ENCODE peak calls at places on chromosomes 2 and 18, in five cellular contexts. Z is SK-N-SH, S is Karpas-422, R is neural progenitor cell, B is IMR-90. Y is an unnamed sample.

GRCh38 chr2:229802785-229803184 is 88.4 kb upstream of the DNER start:
- DNase-seq in Z (no peak), S (no peak), R (no peak), B (no peak), Y (no peak)

GRCh38 chr2:191935247-191935646 is 88.4 kb upstream of the CAVIN2 start:
- DNase-seq in Z (no peak), S (no peak), R (no peak), B (no peak), Y (peak; percentile 27)

GRCh38 chr2:218072002-218072401 is 2.9 kb downstream of the RUFY4 start:
- DNase-seq in Z (no peak), S (no peak), R (no peak), B (no peak), Y (no peak)

GRCh38 chr2:60292242-60292641 is 261.2 kb downstream of the BCL11A start:
- DNase-seq in Z (no peak), S (no peak), R (no peak), B (no peak), Y (no peak)

GRCh38 chr18:31720867-31721266 is 36.5 kb upstream of the B4GALT6 start:
- DNase-seq in Z (no peak), S (no peak), R (no peak), B (no peak), Y (no peak)

GRCh38 chr2:43220982-43221659 is 5.3 kb downstream of the ZFP36L2 start:
- DNase-seq in Z (peak; percentile 90), S (peak; percentile 76), R (peak; percentile 83), B (peak; percentile 95), Y (peak; percentile 97)

GRCh38 chr2:8540552-8541055 is 141.3 kb upstream of the ID2 start:
- DNase-seq in Z (no peak), S (no peak), R (no peak), B (no peak), Y (no peak)

GRCh38 chr2:207227062-207227748 is 61.5 kb upstream of the KLF7 start:
- DNase-seq in Z (no peak), S (no peak), R (peak; percentile 85), B (peak; percentile 39), Y (no peak)

GRCh38 chr2:130824492-130825061 is 12.1 kb upstream of the ARHGEF4 start:
- DNase-seq in Z (no peak), S (no peak), R (no peak), B (peak; percentile 99), Y (peak; percentile 74)

GRCh38 chr2:70643715-70644114 is 90.1 kb upstream of the TGFA start:
- DNase-seq in Z (peak; percentile 26), S (peak; percentile 81), R (peak; percentile 62), B (no peak), Y (no peak)

GRCh38 chr2:138415891-138416494 is 85.6 kb upstream of the SPOPL start:
- DNase-seq in Z (no peak), S (no peak), R (no peak), B (peak; percentile 33), Y (peak; percentile 35)

GRCh38 chr2:104249666-104250065 is 604.2 kb upstream of the POU3F3 start:
- DNase-seq in Z (no peak), S (no peak), R (no peak), B (no peak), Y (no peak)

GRCh38 chr18:34358923-34359322 is 134.2 kb upstream of the NOL4 start:
- DNase-seq in Z (no peak), S (no peak), R (no peak), B (no peak), Y (no peak)

GRCh38 chr2:111186933-111187332 is 66.2 kb downstream of the BCL2L11 start:
- DNase-seq in Z (no peak), S (no peak), R (no peak), B (no peak), Y (no peak)

GRCh38 chr2:17226941-17227340 is 291.3 kb downstream of the RAD51AP2 start:
- DNase-seq in Z (no peak), S (no peak), R (no peak), B (no peak), Y (peak; percentile 31)

GRCh38 chr2:57906152-57906732 is 140.4 kb upstream of the VRK2 start:
- DNase-seq in Z (peak; percentile 49), S (peak; percentile 77), R (peak; percentile 71), B (peak; percentile 69), Y (peak; percentile 81)

GRCh38 chr2:19979932-19980331 is 10.0 kb downstream of the WDR35 start:
- DNase-seq in Z (no peak), S (no peak), R (no peak), B (no peak), Y (no peak)

GRCh38 chr18:1488957-1489356 is 584.3 kb downstream of the ADCYAP1 start:
- DNase-seq in Z (no peak), S (no peak), R (no peak), B (no peak), Y (no peak)

GRCh38 chr2:145203931-145204330 is 684.0 kb upstream of the ZEB2 start:
- DNase-seq in Z (no peak), S (no peak), R (peak; percentile 28), B (no peak), Y (no peak)

GRCh38 chr2:20781656-20782265 is 41.1 kb downstream of the LDAH start:
- DNase-seq in Z (peak; percentile 50), S (peak; percentile 78), R (peak; percentile 49), B (peak; percentile 7), Y (peak; percentile 69)

GRCh38 chr18:8998481-8999217 is 103.8 kb upstream of the NDUFV2 start:
- DNase-seq in Z (no peak), S (no peak), R (peak; percentile 24), B (peak; percentile 55), Y (peak; percentile 60)

GRCh38 chr18:78722959-78723706 is 256.5 kb upstream of the SALL3 start:
- DNase-seq in Z (no peak), S (no peak), R (no peak), B (no peak), Y (no peak)

GRCh38 chr2:42127425-42128424 is 41.4 kb upstream of the EML4 start:
- DNase-seq in Z (no peak), S (peak; percentile 77), R (no peak), B (no peak), Y (no peak)

GRCh38 chr2:232350804-232351685 is 27.5 kb upstream of the ALPP start:
- DNase-seq in Z (no peak), S (no peak), R (no peak), B (no peak), Y (no peak)

GRCh38 chr18:21364471-21364870 is 122.4 kb downstream of the GREB1L start:
- DNase-seq in Z (no peak), S (no peak), R (peak; percentile 67), B (no peak), Y (no peak)

GRCh38 chr2:22944141-22944540 is 440.8 kb upstream of the KLHL29 start:
- DNase-seq in Z (peak; percentile 28), S (no peak), R (no peak), B (no peak), Y (no peak)

GRCh38 chr2:85327757-85328617 is at the start of gene TGOLN2:
- DNase-seq in Z (peak; percentile 98), S (peak; percentile 99), R (peak; percentile 97), B (peak; percentile 85), Y (peak; percentile 98)

GRCh38 chr18:45837283-45838070 is 12.0 kb downstream of the SIGLEC15 start:
- DNase-seq in Z (peak; percentile 82), S (no peak), R (peak; percentile 88), B (no peak), Y (peak; percentile 35)

GRCh38 chr2:223297788-223298187 is 245.8 kb downstream of the KCNE4 start:
- DNase-seq in Z (peak; percentile 5), S (no peak), R (no peak), B (no peak), Y (peak; percentile 32)

GRCh38 chr2:27833931-27834330 is 56.3 kb downstream of the RBKS start:
- DNase-seq in Z (no peak), S (no peak), R (no peak), B (peak; percentile 37), Y (no peak)

GRCh38 chr2:101113441-101114267 is 37.5 kb downstream of the TBC1D8 start:
- DNase-seq in Z (peak; percentile 56), S (no peak), R (no peak), B (peak; percentile 24), Y (peak; percentile 78)

GRCh38 chr2:101115664-101116063 is 35.5 kb downstream of the TBC1D8 start:
- DNase-seq in Z (no peak), S (no peak), R (no peak), B (no peak), Y (no peak)

GRCh38 chr2:101112772-101113157 is 38.4 kb downstream of the TBC1D8 start:
- DNase-seq in Z (no peak), S (no peak), R (no peak), B (no peak), Y (no peak)

GRCh38 chr2:101114815-101115214 is 36.4 kb downstream of the TBC1D8 start:
- DNase-seq in Z (no peak), S (no peak), R (no peak), B (no peak), Y (no peak)

DNA sequence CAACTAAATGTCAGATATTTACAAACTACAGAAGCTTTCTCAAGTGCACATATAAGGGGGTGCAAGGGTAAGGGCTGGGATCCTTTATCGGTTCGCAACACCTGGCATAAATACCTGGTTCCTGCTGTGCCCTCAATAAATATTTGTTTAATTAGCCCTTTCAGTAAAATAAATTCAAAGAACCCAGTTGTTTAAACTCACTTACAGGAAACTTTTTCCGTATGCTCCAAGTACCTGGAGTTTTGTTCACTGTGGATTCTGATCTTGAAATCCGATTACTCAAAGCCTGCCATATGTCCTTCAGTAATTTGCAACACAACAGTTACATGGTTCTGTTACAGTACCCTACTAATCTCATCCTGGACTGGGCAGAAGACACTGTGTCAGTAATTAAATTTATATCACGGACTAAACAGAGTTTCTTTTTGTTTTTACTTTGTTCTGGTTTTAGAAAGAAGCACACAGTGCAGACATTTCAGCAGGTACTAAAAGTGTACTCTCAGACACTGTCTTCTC is 36.9 kb downstream of the TBC1D8 start:
- DNase-seq in Z (peak; percentile 31), S (no peak), R (no peak), B (no peak), Y (no peak)
- H3K4me1 ChIP-seq in Z (peaks cover 60% of the 10 kb centered on the region), S (no peaks in the 10 kb centered on the region), R (peaks cover 9% of the 10 kb centered on the region), B (peaks cover 9% of the 10 kb centered on the region), Y (peaks cover 50% of the 10 kb centered on the region)

DNA sequence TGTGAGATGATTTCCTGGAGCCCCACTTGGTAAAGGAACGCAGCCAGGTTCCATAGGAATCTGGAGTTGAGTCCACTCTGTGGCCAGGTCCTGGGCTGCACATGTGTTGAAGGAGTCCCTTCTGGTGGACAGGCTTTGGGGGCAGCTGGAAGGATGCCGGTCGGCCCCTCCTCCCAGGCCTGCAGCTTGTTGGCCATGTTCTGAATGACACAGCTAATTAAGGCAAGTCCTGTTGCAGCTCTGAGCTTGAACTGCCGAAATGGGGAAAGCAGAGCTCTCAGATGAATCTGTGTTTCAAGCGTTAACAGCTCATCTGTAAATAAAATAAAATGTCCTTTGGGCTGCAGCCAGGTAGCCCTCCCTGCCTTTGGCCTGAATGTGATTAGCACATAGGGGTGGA is 23.8 kb downstream of the EN1 start:
- DNase-seq in Z (no peak), S (no peak), R (no peak), B (no peak), Y (no peak)
- H3K4me3 ChIP-seq in Z (no peak overlapping the region), S (no peak overlapping the region), R (no peak overlapping the region), B (no peak overlapping the region), Y (no peak overlapping the region)

GRCh38 chr2:230872151-230872967 is 7.6 kb downstream of the ITM2C start:
- DNase-seq in Z (no peak), S (no peak), R (no peak), B (no peak), Y (no peak)
- H3K9ac ChIP-seq in Z (no peak overlapping the region), S (no peak overlapping the region), R (no peak overlapping the region), B (no peak overlapping the region), Y (no peak overlapping the region)

DNA sequence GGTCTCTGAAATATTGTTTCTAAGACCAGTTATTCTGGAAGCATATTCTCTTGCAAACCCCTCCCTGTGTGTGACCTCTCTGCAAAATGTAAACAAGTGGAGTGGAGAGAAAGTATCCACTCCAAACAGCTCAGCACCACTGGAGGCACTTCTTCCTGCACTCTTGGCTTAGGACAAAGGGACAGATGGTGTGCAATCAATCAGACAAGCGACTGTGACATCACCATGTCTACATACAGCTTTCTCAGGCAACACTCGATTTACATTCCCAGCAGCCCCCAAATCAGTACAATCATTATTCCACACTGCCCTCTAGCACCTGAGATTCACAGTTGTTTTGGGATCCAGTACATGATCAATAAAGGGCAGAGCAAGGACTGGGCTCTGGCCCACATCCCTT is 311.6 kb upstream of the ST6GAL2 start:
- DNase-seq in Z (no peak), S (no peak), R (no peak), B (no peak), Y (no peak)
- H3K4me1 ChIP-seq in Z (no peaks in the 10 kb centered on the region), S (no peaks in the 10 kb centered on the region), R (no peaks in the 10 kb centered on the region), B (no peaks in the 10 kb centered on the region), Y (no peaks in the 10 kb centered on the region)

Y was measured in adipocyte.